ENCODE peak calls at places on chromosomes 2 and 18, in seven cellular contexts. Q is upper lobe of left lung, U is IMR-90, M is H54, L is endothelial cell of umbilical vein, I is transverse colon, W is ovary. A is an unnamed sample.

GRCh38 chr2:112933261-112933660 is 22.3 kb downstream of the IL37 start:
- DNase-seq in Q (no peak), U (no peak), M (no peak), L (no peak), I (no peak), W (no peak), A (no peak)

GRCh38 chr2:54545700-54546450 is 89.7 kb downstream of the SPTBN1 start:
- DNase-seq in Q (no peak), U (peak; percentile 67), M (no peak), L (peak; percentile 75), I (no peak), W (no peak), A (no peak)

GRCh38 chr2:241796610-241797138 is 12.3 kb upstream of the NEU4 start:
- DNase-seq in Q (peak; percentile 63), U (no peak), M (no peak), L (no peak), I (peak; percentile 67), W (peak; percentile 5), A (peak; percentile 22)

GRCh38 chr2:231908584-231908983 is 17.6 kb downstream of the NPPC start:
- DNase-seq in Q (no peak), U (no peak), M (no peak), L (no peak), I (no peak), W (no peak), A (no peak)

GRCh38 chr18:37385846-37386435 is 179.7 kb downstream of the CELF4 start:
- DNase-seq in Q (no peak), U (peak; percentile 37), M (no peak), L (peak; percentile 44), I (no peak), W (no peak), A (no peak)

GRCh38 chr2:233532971-233533370 is 33.6 kb downstream of the USP40 start:
- DNase-seq in Q (no peak), U (no peak), M (no peak), L (no peak), I (no peak), W (no peak), A (no peak)

GRCh38 chr2:19363474-19363778 is 5.0 kb upstream of the OSR1 start:
- DNase-seq in Q (peak; percentile 71), U (no peak), M (no peak), L (no peak), I (no peak), W (no peak), A (no peak)

GRCh38 chr2:200703132-200703925 is 108.4 kb upstream of the BZW1 start:
- DNase-seq in Q (no peak), U (peak; percentile 80), M (peak; percentile 18), L (peak; percentile 58), I (no peak), W (peak; percentile 19), A (no peak)

GRCh38 chr2:42928692-42929576 is 136.6 kb upstream of the HAAO start:
- DNase-seq in Q (no peak), U (peak; percentile 47), M (no peak), L (peak; percentile 62), I (peak; percentile 79), W (no peak), A (no peak)

GRCh38 chr2:207733597-207734240 is 22.3 kb downstream of the CCNYL1 start:
- DNase-seq in Q (no peak), U (no peak), M (no peak), L (no peak), I (no peak), W (no peak), A (no peak)
- TF ChIP-seq POLR2A in Q (no peak), U (no peak), M (no peak), L (no peak), I (no peak), W (no peak), A (no peak)

DNA sequence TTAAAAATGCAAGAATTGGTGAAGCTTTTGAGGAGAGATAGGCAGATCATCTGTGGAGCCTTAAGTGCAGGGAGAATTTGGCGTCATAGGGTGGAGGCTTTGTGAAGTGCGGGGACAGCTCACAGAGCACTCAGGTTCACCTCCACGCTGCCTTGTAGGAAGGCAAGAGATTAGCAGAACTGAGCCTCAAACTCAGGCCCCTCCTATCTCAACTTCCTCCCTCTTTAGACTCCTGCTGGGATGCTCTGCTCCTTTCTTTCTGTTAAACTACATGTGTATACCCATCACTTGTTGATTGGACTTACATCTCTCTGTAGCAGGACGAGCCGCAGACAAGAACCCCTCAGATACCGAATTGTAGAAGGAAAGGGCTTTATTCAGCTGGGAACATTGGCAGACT is 422.2 kb downstream of the SETBP1 start:
- DNase-seq in Q (no peak), U (no peak), M (no peak), L (no peak), I (no peak), W (no peak), A (no peak)
- TF ChIP-seq POLR2A in Q (no peak), U (no peak), M (no peak), L (no peak), I (no peak), W (no peak), A (no peak)

GRCh38 chr18:53947092-53947640 is 277.3 kb downstream of the MBD2 start:
- DNase-seq in Q (no peak), U (no peak), M (no peak), L (no peak), I (no peak), W (no peak), A (no peak)
- TF ChIP-seq POLR2A in Q (no peak), U (no peak), M (no peak), L (no peak), I (no peak), W (no peak), A (no peak)

GRCh38 chr2:168901013-168901412 is at the start of gene G6PC2:
- DNase-seq in Q (no peak), U (no peak), M (no peak), L (no peak), I (no peak), W (no peak), A (no peak)
- TF ChIP-seq POLR2A in Q (no peak), U (no peak), M (no peak), L (no peak), I (no peak), W (no peak), A (no peak)

GRCh38 chr18:58676270-58676669 is 5.0 kb downstream of the MALT1 start:
- DNase-seq in Q (no peak), U (no peak), M (no peak), L (no peak), I (no peak), W (no peak), A (no peak)
- TF ChIP-seq POLR2A in Q (no peak), U (no peak), M (no peak), L (no peak), I (no peak), W (no peak), A (no peak)

DNA sequence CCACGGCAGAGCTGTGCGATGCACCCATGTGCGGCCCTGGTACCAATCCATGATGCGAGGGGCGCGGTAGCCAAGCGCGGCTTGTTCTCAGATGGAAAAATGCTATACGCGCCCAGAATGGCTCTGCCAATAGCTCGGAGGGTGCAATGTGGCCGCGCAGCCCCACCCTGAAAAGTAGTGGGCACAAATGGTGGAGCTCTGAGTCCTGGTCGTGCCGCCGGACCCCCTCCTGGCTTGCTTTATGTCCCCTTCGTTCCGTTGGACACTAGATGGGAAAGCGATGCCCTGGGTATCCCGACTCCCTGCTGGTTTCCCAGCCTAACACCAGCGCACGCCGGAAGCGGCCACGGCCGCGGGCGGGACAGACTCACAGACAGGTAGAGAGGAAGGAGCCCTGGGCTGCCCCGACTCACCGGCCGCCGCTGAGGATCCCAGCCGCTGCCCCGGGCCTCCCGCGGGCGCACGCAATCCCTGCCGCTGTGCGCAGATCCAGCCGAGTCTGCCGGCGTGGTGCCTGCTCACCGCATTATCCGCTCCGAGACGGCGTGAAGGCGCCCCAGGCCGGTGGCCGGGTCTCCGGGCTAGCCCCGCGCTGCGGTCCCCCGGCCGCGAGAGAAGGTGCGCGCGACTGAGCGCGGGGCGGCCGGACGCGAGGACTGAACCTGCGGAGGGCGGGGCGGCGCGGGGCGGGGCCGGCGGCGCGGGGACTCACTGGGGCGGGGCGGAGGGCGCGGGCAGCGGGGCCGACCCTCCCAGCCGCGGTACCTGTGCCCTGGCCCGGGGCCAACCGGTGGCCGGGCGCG is at the start of gene CDC42EP3:
- DNase-seq in Q (peak; percentile 96), U (no peak), M (peak; percentile 48), L (peak; percentile 48), I (peak; percentile 81), W (peak; percentile 65), A (peak; percentile 82)
- TF ChIP-seq POLR2A in Q (peak; percentile 91), U (peak; percentile 82), M (peak; percentile 83), L (peak; percentile 84), I (peak; percentile 67), W (peak; percentile 29), A (peak; percentile 73)

GRCh38 chr2:37625156-37625555 is 46.3 kb downstream of the CDC42EP3 start:
- DNase-seq in Q (no peak), U (peak; percentile 80), M (no peak), L (no peak), I (no peak), W (no peak), A (no peak)
- TF ChIP-seq POLR2A in Q (no peak), U (no peak), M (no peak), L (no peak), I (no peak), W (no peak), A (no peak)

GRCh38 chr2:27663160-27663462 is 303 bp downstream of the SUPT7L start:
- DNase-seq in Q (peak; percentile 94), U (no peak), M (no peak), L (no peak), I (no peak), W (no peak), A (no peak)

GRCh38 chr2:27664245-27664574 is 521 bp downstream of the SLC4A1AP start:
- DNase-seq in Q (no peak), U (no peak), M (no peak), L (no peak), I (no peak), W (no peak), A (peak; percentile 22)

GRCh38 chr2:27661371-27661770 is 2.0 kb downstream of the SUPT7L start:
- DNase-seq in Q (no peak), U (no peak), M (no peak), L (no peak), I (no peak), W (no peak), A (no peak)

GRCh38 chr2:27664622-27665363 is 1.1 kb downstream of the SLC4A1AP start:
- DNase-seq in Q (no peak), U (no peak), M (no peak), L (no peak), I (no peak), W (no peak), A (no peak)

DNA sequence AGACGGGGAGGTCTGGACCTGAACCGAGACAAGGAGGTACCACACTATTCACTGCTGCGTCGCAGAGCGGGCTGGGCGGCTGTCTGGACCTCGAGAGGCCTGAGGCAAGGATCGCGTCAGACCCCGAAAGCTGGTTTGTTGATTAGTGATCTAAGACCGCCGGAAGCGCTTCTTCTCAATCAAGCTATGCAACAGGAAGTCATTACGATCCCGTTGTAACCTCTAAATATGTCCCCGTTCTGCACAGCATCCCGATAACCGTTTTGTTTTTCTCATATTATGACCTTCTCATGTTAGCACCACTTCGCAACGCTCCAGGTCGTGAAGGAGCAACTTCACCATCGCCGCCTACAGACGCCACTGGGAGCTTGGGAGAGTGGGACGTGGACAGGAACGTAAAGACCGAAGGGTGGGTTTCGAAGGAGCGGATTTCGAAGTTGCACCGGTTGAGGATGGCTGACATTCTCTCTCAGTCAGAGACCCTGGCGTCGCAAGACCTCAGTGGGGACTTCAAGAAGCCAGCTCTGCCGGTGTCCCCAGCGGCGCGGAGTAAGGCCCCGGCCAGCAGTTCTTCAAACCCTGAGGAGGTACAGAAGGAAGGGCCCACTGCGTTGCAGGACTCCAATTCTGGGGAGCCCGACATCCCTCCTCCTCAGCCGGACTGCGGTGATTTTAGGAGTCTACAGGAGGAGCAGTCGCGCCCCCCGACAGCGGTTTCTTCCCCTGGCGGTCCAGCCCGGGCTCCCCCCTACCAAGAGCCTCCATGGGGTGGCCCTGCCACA is at the start of the genes SLC4A1AP and SUPT7L:
- DNase-seq in Q (peak; percentile 83), U (peak; percentile 89), M (peak; percentile 50), L (peak; percentile 92), I (peak; percentile 73), W (peak; percentile 66), A (peak; percentile 70)
- TF ChIP-seq POLR2A in Q (peak; percentile 51), U (peak; percentile 58), M (peak; percentile 49), L (peak; percentile 67), I (peak; percentile 29), W (peak; percentile 29), A (peak; percentile 13)

A was measured in right lobe of liver.